ENCODE peak calls at places on chromosomes 4 and X, in six cellular contexts. C, L, Q, O, A and J are unnamed samples.

GRCh38 chrX:65581661-65582339 is 47.2 kb upstream of the LAS1L start:
- DNase-seq in Q (no peak), C (peak; percentile 35), L (peak; percentile 49), A (no peak), O (no peak), J (no peak)

GRCh38 chrX:114959729-114960128 is 57.7 kb downstream of the IL13RA2 start:
- DNase-seq in L (no peak), C (no peak), O (no peak), Q (no peak), A (no peak), J (no peak)

GRCh38 chrX:129769467-129770154 is 10.1 kb upstream of the SASH3 start:
- DNase-seq in Q (no peak), O (no peak), A (no peak), L (no peak), C (peak; percentile 69), J (no peak)

GRCh38 chr4:55604996-55605395 is 13.0 kb upstream of the PDCL2 start:
- DNase-seq in A (no peak), O (no peak), L (no peak), C (no peak), Q (no peak), J (no peak)

GRCh38 chrX:49838374-49838773 is 9.3 kb downstream of the PAGE4 start:
- DNase-seq in C (no peak), A (no peak), O (no peak), Q (no peak), L (no peak), J (no peak)

GRCh38 chr4:68368566-68369473 is 18.9 kb upstream of the YTHDC1 start:
- DNase-seq in O (no peak), A (no peak), L (no peak), Q (no peak), C (no peak), J (peak; percentile 90)

GRCh38 chr4:183936574-183937335 is 31.6 kb downstream of the STOX2 start:
- DNase-seq in A (no peak), Q (no peak), O (no peak), C (no peak), L (no peak), J (no peak)

GRCh38 chrX:134501942-134502341 is 42.0 kb downstream of the HPRT1 start:
- DNase-seq in C (no peak), Q (no peak), L (no peak), O (no peak), A (no peak), J (no peak)

GRCh38 chrX:8913665-8914409 is 112.7 kb upstream of the FAM9A start:
- DNase-seq in A (no peak), O (no peak), C (no peak), L (peak; percentile 30), Q (no peak), J (peak; percentile 9)

GRCh38 chr4:68145261-68145660 is 15.6 kb upstream of the TMPRSS11F start:
- DNase-seq in Q (no peak), C (no peak), A (no peak), L (no peak), O (no peak), J (no peak)

GRCh38 chrX:71998836-71999509 is 88.3 kb downstream of the NHSL2 start:
- DNase-seq in C (no peak), A (no peak), L (no peak), Q (no peak), O (no peak), J (no peak)

GRCh38 chr4:55125087-55125721 is at the start of gene KDR:
- DNase-seq in O (no peak), C (no peak), A (peak; percentile 83), L (peak; percentile 49), Q (peak; percentile 80), J (no peak)

GRCh38 chr4:145528601-145529000 is 46.9 kb downstream of the SMAD1 start:
- DNase-seq in O (no peak), L (no peak), C (no peak), A (no peak), Q (no peak), J (no peak)

GRCh38 chr4:22099896-22100295 is 151.3 kb upstream of the KCNIP4 start:
- DNase-seq in A (no peak), C (no peak), L (no peak), Q (no peak), O (no peak), J (no peak)

GRCh38 chr4:23956601-23957364 is 66.9 kb upstream of the PPARGC1A start:
- DNase-seq in L (no peak), O (no peak), C (no peak), Q (no peak), A (no peak), J (no peak)

GRCh38 chr4:55636622-55636999 is 513 bp upstream of the NMU start:
- DNase-seq in L (no peak), A (no peak), O (no peak), Q (no peak), C (no peak), J (no peak)

GRCh38 chrX:15404712-15405111 is 20.5 kb upstream of the VEGFD start:
- DNase-seq in A (no peak), Q (no peak), L (peak; percentile 70), C (no peak), O (no peak), J (no peak)

GRCh38 chr4:130035391-130035790 is 939.4 kb downstream of the C4orf33 start:
- DNase-seq in C (no peak), L (no peak), Q (no peak), A (no peak), O (no peak), J (no peak)

GRCh38 chr4:46389301-46389761 is 597 bp downstream of the GABRA2 start:
- DNase-seq in A (no peak), L (no peak), C (no peak), Q (peak; percentile 72), O (no peak), J (no peak)

GRCh38 chrX:29662101-29662500 is 553.3 kb upstream of the MAGEB2 start:
- DNase-seq in O (no peak), L (no peak), Q (no peak), A (no peak), C (no peak), J (no peak)
- H3K4me3 ChIP-seq in O (no peak overlapping the region), L (no peak overlapping the region), Q (no peak overlapping the region), A (no peak overlapping the region), C (no peak overlapping the region), J (no peak overlapping the region)

GRCh38 chr4:15015170-15015569 is 12.9 kb downstream of the CPEB2 start:
- DNase-seq in C (no peak), O (no peak), L (no peak), Q (no peak), A (no peak), J (no peak)
- H3K36me3 ChIP-seq in C (peaks cover 9% of the 10 kb centered on the region), O (peaks cover 27% of the 10 kb centered on the region), L (peaks cover 86% of the 10 kb centered on the region), Q (no peaks in the 10 kb centered on the region), A (peaks cover 33% of the 10 kb centered on the region), J (peaks cover 2% of the 10 kb centered on the region)

GRCh38 chr4:185592438-185592837 is 57.1 kb upstream of the PDLIM3 start:
- DNase-seq in O (no peak), L (no peak), Q (no peak), C (no peak), A (no peak), J (no peak)

GRCh38 chr4:185589067-185589844 is 53.9 kb upstream of the PDLIM3 start:
- DNase-seq in A (no peak), Q (no peak), O (no peak), L (no peak), C (no peak), J (no peak)

GRCh38 chr4:185592845-185593488 is 57.7 kb upstream of the PDLIM3 start:
- DNase-seq in O (no peak), C (no peak), L (no peak), Q (no peak), A (no peak), J (no peak)

GRCh38 chr4:185591679-185592141 is 56.4 kb upstream of the PDLIM3 start:
- DNase-seq in A (no peak), O (no peak), Q (no peak), L (no peak), C (no peak), J (no peak)

GRCh38 chr4:185590982-185591381 is 55.7 kb upstream of the PDLIM3 start:
- DNase-seq in A (no peak), Q (no peak), L (no peak), O (no peak), C (no peak), J (no peak)
- H3K4me3 ChIP-seq in A (no peak overlapping the region), Q (no peak overlapping the region), L (peak overlapping the region; percentile 11), O (no peak overlapping the region), C (no peak overlapping the region), J (no peak overlapping the region)

GRCh38 chrX:45758319-45758718 is 557.6 kb upstream of the DIPK2B start:
- DNase-seq in Q (no peak), L (no peak), A (no peak), C (peak; percentile 39), O (no peak), J (peak; percentile 61)
- H3K36me3 ChIP-seq in Q (no peaks in the 10 kb centered on the region), L (no peaks in the 10 kb centered on the region), A (no peaks in the 10 kb centered on the region), C (no peaks in the 10 kb centered on the region), O (no peaks in the 10 kb centered on the region), J (no peaks in the 10 kb centered on the region)

GRCh38 chrX:63613531-63614028 is 171.4 kb downstream of the ARHGEF9 start:
- DNase-seq in A (no peak), Q (no peak), O (no peak), L (no peak), C (no peak), J (no peak)
- H3K4me3 ChIP-seq in A (no peak overlapping the region), Q (no peak overlapping the region), O (no peak overlapping the region), L (no peak overlapping the region), C (no peak overlapping the region), J (no peak overlapping the region)

DNA sequence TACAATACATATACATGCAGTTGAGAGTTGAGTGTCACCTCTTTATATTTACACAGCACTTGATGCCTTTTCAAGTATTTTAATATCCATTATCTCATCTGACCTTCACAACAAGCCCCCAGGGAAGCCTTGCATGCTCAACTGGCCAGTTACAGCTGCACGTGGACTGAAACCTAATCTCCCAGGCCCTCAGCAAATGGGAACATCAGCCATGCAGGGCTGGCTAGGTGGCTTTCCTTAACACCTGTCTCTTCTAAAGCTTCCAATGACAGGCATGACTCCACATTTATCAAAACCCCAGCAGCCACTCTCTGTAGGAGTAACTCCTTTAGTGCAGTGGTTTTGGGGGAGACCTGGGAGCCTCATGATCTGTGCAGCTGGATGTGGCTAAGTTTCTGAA is 56.4 kb downstream of the PHKA2 start:
- DNase-seq in C (no peak), O (no peak), Q (no peak), A (no peak), L (no peak), J (no peak)
- H3K36me3 ChIP-seq in C (peaks cover 7% of the 10 kb centered on the region), O (peaks cover 12% of the 10 kb centered on the region), Q (no peaks in the 10 kb centered on the region), A (peaks cover 17% of the 10 kb centered on the region), L (peaks cover 28% of the 10 kb centered on the region), J (peaks cover 4% of the 10 kb centered on the region)

GRCh38 chr4:41933997-41934812 is 1.0 kb upstream of the TMEM33 start:
- DNase-seq in Q (no peak), C (no peak), L (no peak), A (no peak), O (no peak), J (no peak)
- H3K4me3 ChIP-seq in Q (no peak overlapping the region), C (peak overlapping the region; percentile 97), L (peak overlapping the region; percentile 93), A (peak overlapping the region; percentile 96), O (peak overlapping the region; percentile 88), J (no peak overlapping the region)